ENCODE peak calls at places on chromosomes 3 and 15, in four cellular contexts. Z is stomach, R is SJSA1, N is ovary. L is an unnamed sample.

GRCh38 chr15:70478251-70478990 is 284.9 kb downstream of the UACA start:
- DNase-seq in Z (no peak), N (no peak), R (no peak), L (no peak)

GRCh38 chr15:79436037-79436780 is 4.1 kb downstream of the MINAR1 start:
- DNase-seq in Z (no peak), N (no peak), R (no peak), L (no peak)

GRCh38 chr15:70863450-70864218 is 9.7 kb upstream of the LARP6 start:
- DNase-seq in Z (no peak), N (no peak), R (peak; percentile 78), L (peak; percentile 74)

GRCh38 chr3:13540332-13540995 is 8.5 kb upstream of the FBLN2 start:
- DNase-seq in R (no peak), Z (no peak), N (no peak), L (no peak)

GRCh38 chr15:97561529-97561928 is 399.0 kb upstream of the ARRDC4 start:
- DNase-seq in N (no peak), Z (no peak), R (no peak), L (no peak)

GRCh38 chr15:58285921-58286278 is 145.9 kb upstream of the LIPC start:
- DNase-seq in N (no peak), Z (no peak), R (no peak), L (no peak)

GRCh38 chr3:55486857-55487375 is at the start of gene WNT5A:
- DNase-seq in Z (no peak), R (peak; percentile 56), N (peak; percentile 60), L (peak; percentile 73)

GRCh38 chr3:165210132-165210531 is 13.9 kb upstream of the SLITRK3 start:
- DNase-seq in N (no peak), Z (no peak), R (no peak), L (no peak)

GRCh38 chr15:98767692-98768091 is 119.4 kb downstream of the IGF1R start:
- DNase-seq in R (no peak), Z (no peak), N (no peak), L (no peak)

GRCh38 chr3:188303823-188304222 is 149.9 kb downstream of the LPP start:
- DNase-seq in N (no peak), R (no peak), Z (no peak), L (no peak)

GRCh38 chr3:29354894-29355293 is 74.0 kb downstream of the RBMS3 start:
- DNase-seq in N (no peak), R (no peak), Z (no peak), L (no peak)

GRCh38 chr15:89740137-89740536 is 10.9 kb downstream of the MESP1 start:
- DNase-seq in N (peak; percentile 62), R (peak; percentile 62), Z (peak; percentile 48), L (peak; percentile 83)

GRCh38 chr15:78056714-78057269 is 20.7 kb downstream of the TBC1D2B start:
- DNase-seq in Z (peak; percentile 43), R (no peak), N (no peak), L (no peak)

GRCh38 chr3:14537590-14538450 is 2.3 kb downstream of the GRIP2 start:
- DNase-seq in N (no peak), R (no peak), Z (no peak), L (peak; percentile 55)

GRCh38 chr3:183554377-183554776 is 1.1 kb downstream of the KLHL6 start:
- DNase-seq in N (no peak), R (no peak), Z (no peak), L (no peak)

GRCh38 chr3:151918253-151919029 is 45.0 kb downstream of the SUCNR1 start:
- DNase-seq in R (no peak), N (no peak), Z (no peak), L (peak; percentile 60)

GRCh38 chr15:81327526-81327925 is 3.6 kb upstream of the STARD5 start:
- DNase-seq in R (no peak), Z (no peak), N (no peak), L (peak; percentile 11)

GRCh38 chr3:168213920-168214319 is 118.2 kb upstream of the GOLIM4 start:
- DNase-seq in Z (no peak), N (no peak), R (no peak), L (no peak)
- H3K4me3 ChIP-seq in Z (no peak overlapping the region), N (no peak overlapping the region), R (no peak overlapping the region), L (no peak overlapping the region)

GRCh38 chr15:96551722-96552121 is 221.2 kb downstream of the NR2F2 start:
- DNase-seq in R (no peak), N (no peak), Z (no peak), L (no peak)
- H3K27me3 ChIP-seq in R (no peaks in the 10 kb centered on the region), N (no peaks in the 10 kb centered on the region), Z (no peaks in the 10 kb centered on the region), L (no peaks in the 10 kb centered on the region)

DNA sequence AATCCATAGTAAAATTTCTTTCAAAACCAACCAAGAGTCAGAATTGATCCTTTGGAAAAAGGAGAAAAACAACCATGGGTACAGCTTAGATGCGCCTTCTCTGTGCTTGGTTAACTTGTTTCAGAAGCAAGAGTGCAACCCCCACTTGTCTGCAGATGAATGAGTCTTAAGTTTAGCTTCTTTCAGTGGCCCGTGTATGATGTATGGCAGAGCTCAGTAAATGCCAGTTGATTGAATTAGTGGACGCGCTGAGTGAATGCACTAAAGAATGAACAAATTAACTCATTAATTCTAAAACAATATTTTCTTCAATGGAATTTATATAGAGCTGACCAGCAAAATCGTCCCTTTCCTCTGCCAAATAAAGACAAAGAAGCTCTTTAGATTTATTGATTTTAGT is 67.0 kb upstream of the ARHGEF3 start:
- DNase-seq in N (no peak), Z (no peak), R (no peak), L (no peak)
- H3K4me3 ChIP-seq in N (no peak overlapping the region), Z (no peak overlapping the region), R (no peak overlapping the region), L (no peak overlapping the region)

DNA sequence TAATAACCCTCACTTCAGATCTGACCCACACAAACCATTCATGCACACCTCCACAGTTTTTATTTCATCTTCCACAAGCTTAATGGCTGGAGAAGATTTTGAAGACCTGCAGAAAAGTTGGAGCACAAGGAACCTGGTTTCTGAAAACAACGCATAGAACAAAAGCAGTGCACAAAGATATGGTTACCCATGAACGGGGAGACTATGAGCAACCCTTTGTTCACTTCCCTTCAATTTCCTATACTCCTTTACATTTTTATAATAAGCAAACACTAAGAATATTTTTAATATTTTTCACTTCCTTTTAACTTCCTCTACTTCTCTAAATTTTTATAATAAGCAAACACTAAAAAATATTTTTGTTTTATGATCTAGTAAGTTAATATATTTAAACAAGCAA is 103.5 kb upstream of the UBE2E2 start:
- DNase-seq in Z (no peak), R (no peak), N (no peak), L (no peak)
- H3K27me3 ChIP-seq in Z (no peaks in the 10 kb centered on the region), R (no peaks in the 10 kb centered on the region), N (no peaks in the 10 kb centered on the region), L (no peaks in the 10 kb centered on the region)